ENCODE peak calls at places on chromosomes 11 and 22, in nine cellular contexts. One of them, this sample, is unnamed.

GRCh38 chr11:9462172-9462799 is 1.5 kb downstream of the ZNF143 start:
- DNase-seq in adrenal gland: no peak
- DNase-seq in spleen: peak
- DNase-seq in esophagus squamous epithelium: no peak
- DNase-seq in AG04450: no peak
- DNase-seq in left lung: no peak
- DNase-seq in CD8-positive, alpha-beta memory T cell: no peak
- DNase-seq in CD4-positive, alpha-beta T cell: no peak
- DNase-seq in ascending aorta: no peak
- DNase-seq in this sample: no peak

GRCh38 chr22:23565942-23566715 is 14.0 kb downstream of the IGLL1 start:
- DNase-seq in CD8-positive, alpha-beta memory T cell: no peak
- DNase-seq in adrenal gland: no peak
- DNase-seq in AG04450: no peak
- DNase-seq in spleen: peak
- DNase-seq in ascending aorta: no peak
- DNase-seq in CD4-positive, alpha-beta T cell: peak
- DNase-seq in esophagus squamous epithelium: no peak
- DNase-seq in left lung: no peak
- DNase-seq in this sample: no peak

GRCh38 chr22:47293368-47294221 is 531.1 kb downstream of the TBC1D22A start:
- DNase-seq in AG04450: no peak
- DNase-seq in ascending aorta: no peak
- DNase-seq in left lung: no peak
- DNase-seq in esophagus squamous epithelium: no peak
- DNase-seq in CD8-positive, alpha-beta memory T cell: no peak
- DNase-seq in CD4-positive, alpha-beta T cell: no peak
- DNase-seq in adrenal gland: no peak
- DNase-seq in spleen: no peak
- DNase-seq in this sample: peak

GRCh38 chr22:36432592-36433317 is 45.0 kb upstream of the MYH9 start:
- DNase-seq in esophagus squamous epithelium: no peak
- DNase-seq in CD4-positive, alpha-beta T cell: no peak
- DNase-seq in CD8-positive, alpha-beta memory T cell: no peak
- DNase-seq in ascending aorta: no peak
- DNase-seq in AG04450: no peak
- DNase-seq in adrenal gland: no peak
- DNase-seq in spleen: no peak
- DNase-seq in left lung: no peak
- DNase-seq in this sample: no peak

GRCh38 chr22:38707346-38707745 is 1.6 kb downstream of the GTPBP1 start:
- DNase-seq in AG04450: no peak
- DNase-seq in adrenal gland: no peak
- DNase-seq in spleen: no peak
- DNase-seq in CD8-positive, alpha-beta memory T cell: no peak
- DNase-seq in ascending aorta: no peak
- DNase-seq in CD4-positive, alpha-beta T cell: no peak
- DNase-seq in esophagus squamous epithelium: no peak
- DNase-seq in left lung: no peak
- DNase-seq in this sample: no peak

GRCh38 chr11:99814021-99814420 is 793.3 kb downstream of the CNTN5 start:
- DNase-seq in CD4-positive, alpha-beta T cell: no peak
- DNase-seq in left lung: no peak
- DNase-seq in adrenal gland: no peak
- DNase-seq in CD8-positive, alpha-beta memory T cell: no peak
- DNase-seq in ascending aorta: no peak
- DNase-seq in spleen: no peak
- DNase-seq in esophagus squamous epithelium: no peak
- DNase-seq in AG04450: no peak
- DNase-seq in this sample: no peak

GRCh38 chr11:45091563-45092392 is 54.7 kb upstream of the PRDM11 start:
- DNase-seq in adrenal gland: no peak
- DNase-seq in esophagus squamous epithelium: no peak
- DNase-seq in CD8-positive, alpha-beta memory T cell: no peak
- DNase-seq in ascending aorta: no peak
- DNase-seq in spleen: peak
- DNase-seq in left lung: no peak
- DNase-seq in AG04450: no peak
- DNase-seq in CD4-positive, alpha-beta T cell: no peak
- DNase-seq in this sample: no peak

GRCh38 chr22:38712496-38713207 is 6.9 kb downstream of the GTPBP1 start:
- DNase-seq in CD4-positive, alpha-beta T cell: no peak
- DNase-seq in spleen: no peak
- DNase-seq in CD8-positive, alpha-beta memory T cell: no peak
- DNase-seq in ascending aorta: no peak
- DNase-seq in adrenal gland: no peak
- DNase-seq in left lung: no peak
- DNase-seq in esophagus squamous epithelium: no peak
- DNase-seq in AG04450: no peak
- DNase-seq in this sample: no peak

GRCh38 chr11:105767945-105768344 is 158.1 kb downstream of the GRIA4 start:
- DNase-seq in esophagus squamous epithelium: no peak
- DNase-seq in CD8-positive, alpha-beta memory T cell: no peak
- DNase-seq in CD4-positive, alpha-beta T cell: no peak
- DNase-seq in spleen: no peak
- DNase-seq in left lung: no peak
- DNase-seq in adrenal gland: no peak
- DNase-seq in AG04450: no peak
- DNase-seq in ascending aorta: no peak
- DNase-seq in this sample: no peak

GRCh38 chr22:46673677-46674236 is 53.6 kb downstream of the GRAMD4 start:
- DNase-seq in CD4-positive, alpha-beta T cell: peak
- DNase-seq in adrenal gland: no peak
- DNase-seq in left lung: no peak
- DNase-seq in ascending aorta: no peak
- DNase-seq in CD8-positive, alpha-beta memory T cell: no peak
- DNase-seq in esophagus squamous epithelium: no peak
- DNase-seq in spleen: no peak
- DNase-seq in AG04450: no peak
- DNase-seq in this sample: no peak

GRCh38 chr11:83691387-83692088 is 405.4 kb upstream of the CCDC90B start:
- DNase-seq in CD8-positive, alpha-beta memory T cell: no peak
- DNase-seq in AG04450: no peak
- DNase-seq in esophagus squamous epithelium: no peak
- DNase-seq in ascending aorta: no peak
- DNase-seq in CD4-positive, alpha-beta T cell: no peak
- DNase-seq in left lung: no peak
- DNase-seq in spleen: no peak
- DNase-seq in adrenal gland: peak
- DNase-seq in this sample: no peak

GRCh38 chr22:47623056-47623739 is 860.7 kb downstream of the TBC1D22A start:
- DNase-seq in ascending aorta: no peak
- DNase-seq in left lung: no peak
- DNase-seq in esophagus squamous epithelium: no peak
- DNase-seq in spleen: peak
- DNase-seq in CD4-positive, alpha-beta T cell: no peak
- DNase-seq in AG04450: no peak
- DNase-seq in adrenal gland: no peak
- DNase-seq in CD8-positive, alpha-beta memory T cell: no peak
- DNase-seq in this sample: no peak

GRCh38 chr11:106397787-106398355 is 320.4 kb downstream of the AASDHPPT start:
- DNase-seq in CD8-positive, alpha-beta memory T cell: no peak
- DNase-seq in AG04450: no peak
- DNase-seq in left lung: no peak
- DNase-seq in ascending aorta: no peak
- DNase-seq in spleen: no peak
- DNase-seq in CD4-positive, alpha-beta T cell: no peak
- DNase-seq in esophagus squamous epithelium: no peak
- DNase-seq in adrenal gland: no peak
- DNase-seq in this sample: no peak

GRCh38 chr11:12091957-12092558 is 18.3 kb upstream of the MICAL2 start:
- DNase-seq in ascending aorta: no peak
- DNase-seq in esophagus squamous epithelium: no peak
- DNase-seq in CD4-positive, alpha-beta T cell: no peak
- DNase-seq in spleen: no peak
- DNase-seq in adrenal gland: no peak
- DNase-seq in left lung: no peak
- DNase-seq in CD8-positive, alpha-beta memory T cell: no peak
- DNase-seq in AG04450: no peak
- DNase-seq in this sample: no peak

GRCh38 chr11:73663604-73664495 is 17.5 kb downstream of the PLEKHB1 start:
- DNase-seq in left lung: no peak
- DNase-seq in CD4-positive, alpha-beta T cell: no peak
- DNase-seq in AG04450: no peak
- DNase-seq in adrenal gland: no peak
- DNase-seq in spleen: no peak
- DNase-seq in esophagus squamous epithelium: no peak
- DNase-seq in CD8-positive, alpha-beta memory T cell: no peak
- DNase-seq in ascending aorta: no peak
- DNase-seq in this sample: no peak
- H3K27ac ChIP-seq in left lung: no peak
- H3K27ac ChIP-seq in CD4-positive, alpha-beta T cell: no peak
- H3K27ac ChIP-seq in AG04450: no peak
- H3K27ac ChIP-seq in adrenal gland: no peak
- H3K27ac ChIP-seq in spleen: no peak
- H3K27ac ChIP-seq in esophagus squamous epithelium: no peak
- H3K27ac ChIP-seq in CD8-positive, alpha-beta memory T cell: no peak
- H3K27ac ChIP-seq in ascending aorta: no peak
- H3K27ac ChIP-seq in this sample: no peak

GRCh38 chr11:23555085-23555484 is 694.8 kb upstream of the CCDC179 start:
- DNase-seq in AG04450: no peak
- DNase-seq in left lung: no peak
- DNase-seq in adrenal gland: no peak
- DNase-seq in spleen: no peak
- DNase-seq in ascending aorta: no peak
- DNase-seq in esophagus squamous epithelium: no peak
- DNase-seq in CD4-positive, alpha-beta T cell: no peak
- DNase-seq in CD8-positive, alpha-beta memory T cell: no peak
- DNase-seq in this sample: no peak
- H3K27ac ChIP-seq in AG04450: no peak
- H3K27ac ChIP-seq in left lung: no peak
- H3K27ac ChIP-seq in adrenal gland: no peak
- H3K27ac ChIP-seq in spleen: no peak
- H3K27ac ChIP-seq in ascending aorta: no peak
- H3K27ac ChIP-seq in esophagus squamous epithelium: no peak
- H3K27ac ChIP-seq in CD4-positive, alpha-beta T cell: no peak
- H3K27ac ChIP-seq in CD8-positive, alpha-beta memory T cell: no peak
- H3K27ac ChIP-seq in this sample: no peak

GRCh38 chr11:74671520-74672196 is 59.6 kb downstream of the CHRDL2 start:
- DNase-seq in adrenal gland: no peak
- DNase-seq in ascending aorta: no peak
- DNase-seq in left lung: no peak
- DNase-seq in CD8-positive, alpha-beta memory T cell: no peak
- DNase-seq in esophagus squamous epithelium: no peak
- DNase-seq in AG04450: no peak
- DNase-seq in CD4-positive, alpha-beta T cell: no peak
- DNase-seq in spleen: no peak
- DNase-seq in this sample: peak

GRCh38 chr11:74675761-74676160 is 55.5 kb downstream of the CHRDL2 start:
- DNase-seq in CD4-positive, alpha-beta T cell: no peak
- DNase-seq in AG04450: no peak
- DNase-seq in esophagus squamous epithelium: no peak
- DNase-seq in CD8-positive, alpha-beta memory T cell: no peak
- DNase-seq in ascending aorta: no peak
- DNase-seq in left lung: no peak
- DNase-seq in spleen: no peak
- DNase-seq in adrenal gland: no peak
- DNase-seq in this sample: no peak

GRCh38 chr11:74672956-74673895 is 58.0 kb downstream of the CHRDL2 start:
- DNase-seq in left lung: no peak
- DNase-seq in ascending aorta: peak
- DNase-seq in spleen: peak
- DNase-seq in adrenal gland: peak
- DNase-seq in CD8-positive, alpha-beta memory T cell: no peak
- DNase-seq in esophagus squamous epithelium: no peak
- DNase-seq in AG04450: peak
- DNase-seq in CD4-positive, alpha-beta T cell: no peak
- DNase-seq in this sample: peak

GRCh38 chr11:74672332-74672955 is 58.8 kb downstream of the CHRDL2 start:
- DNase-seq in CD4-positive, alpha-beta T cell: no peak
- DNase-seq in CD8-positive, alpha-beta memory T cell: no peak
- DNase-seq in ascending aorta: no peak
- DNase-seq in AG04450: no peak
- DNase-seq in esophagus squamous epithelium: no peak
- DNase-seq in adrenal gland: no peak
- DNase-seq in left lung: no peak
- DNase-seq in spleen: no peak
- DNase-seq in this sample: no peak

DNA sequence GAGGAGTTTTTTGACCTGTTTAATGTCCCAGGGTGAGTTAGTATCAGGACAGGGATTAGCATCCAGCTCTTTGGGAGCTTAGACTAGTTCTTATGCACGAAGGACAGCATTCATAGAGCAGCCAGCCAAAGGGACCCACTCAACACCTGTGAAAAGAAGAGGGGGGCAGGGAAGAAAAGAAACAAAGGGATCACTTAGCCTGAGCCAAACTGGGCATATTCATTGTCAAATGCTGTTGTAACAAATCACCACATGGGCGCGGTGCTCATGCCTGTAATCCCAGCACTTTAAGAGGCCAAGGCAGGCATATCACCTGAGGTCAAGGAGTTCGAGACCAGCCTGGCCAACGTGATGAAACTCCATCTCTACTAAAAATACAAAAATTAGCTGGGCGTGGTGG is 57.3 kb downstream of the CHRDL2 start:
- DNase-seq in ascending aorta: no peak
- DNase-seq in spleen: peak
- DNase-seq in left lung: no peak
- DNase-seq in AG04450: no peak
- DNase-seq in CD8-positive, alpha-beta memory T cell: no peak
- DNase-seq in CD4-positive, alpha-beta T cell: no peak
- DNase-seq in adrenal gland: no peak
- DNase-seq in esophagus squamous epithelium: no peak
- DNase-seq in this sample: peak
- H3K27ac ChIP-seq in ascending aorta: peak
- H3K27ac ChIP-seq in spleen: no peak
- H3K27ac ChIP-seq in left lung: no peak
- H3K27ac ChIP-seq in AG04450: peak
- H3K27ac ChIP-seq in CD8-positive, alpha-beta memory T cell: no peak
- H3K27ac ChIP-seq in CD4-positive, alpha-beta T cell: no peak
- H3K27ac ChIP-seq in adrenal gland: peak
- H3K27ac ChIP-seq in esophagus squamous epithelium: peak
- H3K27ac ChIP-seq in this sample: peak

GRCh38 chr11:46117842-46118241 is 3.4 kb downstream of the PHF21A start:
- DNase-seq in esophagus squamous epithelium: no peak
- DNase-seq in adrenal gland: no peak
- DNase-seq in AG04450: no peak
- DNase-seq in left lung: no peak
- DNase-seq in CD4-positive, alpha-beta T cell: no peak
- DNase-seq in CD8-positive, alpha-beta memory T cell: no peak
- DNase-seq in ascending aorta: no peak
- DNase-seq in spleen: no peak
- DNase-seq in this sample: no peak

GRCh38 chr11:46114378-46114777 is 6.9 kb downstream of the PHF21A start:
- DNase-seq in CD8-positive, alpha-beta memory T cell: no peak
- DNase-seq in adrenal gland: no peak
- DNase-seq in ascending aorta: no peak
- DNase-seq in spleen: no peak
- DNase-seq in esophagus squamous epithelium: no peak
- DNase-seq in AG04450: no peak
- DNase-seq in CD4-positive, alpha-beta T cell: no peak
- DNase-seq in left lung: no peak
- DNase-seq in this sample: no peak

GRCh38 chr11:46116007-46116711 is 5.1 kb downstream of the PHF21A start:
- DNase-seq in adrenal gland: no peak
- DNase-seq in CD4-positive, alpha-beta T cell: no peak
- DNase-seq in esophagus squamous epithelium: no peak
- DNase-seq in left lung: no peak
- DNase-seq in ascending aorta: no peak
- DNase-seq in spleen: no peak
- DNase-seq in AG04450: no peak
- DNase-seq in CD8-positive, alpha-beta memory T cell: no peak
- DNase-seq in this sample: no peak

GRCh38 chr11:46112961-46113617 is 8.2 kb downstream of the PHF21A start:
- DNase-seq in ascending aorta: no peak
- DNase-seq in esophagus squamous epithelium: no peak
- DNase-seq in left lung: no peak
- DNase-seq in CD8-positive, alpha-beta memory T cell: no peak
- DNase-seq in AG04450: no peak
- DNase-seq in CD4-positive, alpha-beta T cell: no peak
- DNase-seq in spleen: no peak
- DNase-seq in adrenal gland: peak
- DNase-seq in this sample: no peak

GRCh38 chr11:46114961-46115360 is 6.3 kb downstream of the PHF21A start:
- DNase-seq in spleen: no peak
- DNase-seq in CD4-positive, alpha-beta T cell: no peak
- DNase-seq in esophagus squamous epithelium: no peak
- DNase-seq in AG04450: no peak
- DNase-seq in ascending aorta: no peak
- DNase-seq in adrenal gland: no peak
- DNase-seq in left lung: no peak
- DNase-seq in CD8-positive, alpha-beta memory T cell: no peak
- DNase-seq in this sample: no peak
- H3K27ac ChIP-seq in spleen: peak
- H3K27ac ChIP-seq in CD4-positive, alpha-beta T cell: peak
- H3K27ac ChIP-seq in esophagus squamous epithelium: no peak
- H3K27ac ChIP-seq in AG04450: no peak
- H3K27ac ChIP-seq in ascending aorta: no peak
- H3K27ac ChIP-seq in adrenal gland: no peak
- H3K27ac ChIP-seq in left lung: no peak
- H3K27ac ChIP-seq in CD8-positive, alpha-beta memory T cell: peak
- H3K27ac ChIP-seq in this sample: no peak

This sample was measured in breast epithelium.